ENCODE peak calls at places on chromosome 4, in six cellular contexts. M, Q, A, O, J and B are unnamed samples.

GRCh38 chr4:184279496-184280082 is 61.9 kb upstream of the ENPP6 start:
- DNase-seq in M (no peak), Q (no peak), A (no peak), O (no peak), J (no peak), B (no peak)

GRCh38 chr4:37066149-37066548 is 178.4 kb upstream of the NWD2 start:
- DNase-seq in M (peak), Q (no peak), A (no peak), O (no peak), J (no peak), B (no peak)

GRCh38 chr4:1072830-1073446 is 40.4 kb downstream of the RNF212 start:
- DNase-seq in M (peak), Q (peak), A (peak), O (peak), J (peak), B (peak)

GRCh38 chr4:110821186-110821585 is 198.3 kb upstream of the PITX2 start:
- DNase-seq in M (no peak), Q (no peak), A (no peak), O (no peak), J (no peak), B (no peak)

GRCh38 chr4:48194986-48195773 is 61.1 kb upstream of the TXK start:
- DNase-seq in M (no peak), Q (no peak), A (no peak), O (peak), J (peak), B (no peak)

GRCh38 chr4:6549445-6549844 is 25.5 kb upstream of the MAN2B2 start:
- DNase-seq in M (no peak), Q (no peak), A (no peak), O (no peak), J (no peak), B (no peak)

GRCh38 chr4:111434581-111434980 is 710.7 kb upstream of the FAM241A start:
- DNase-seq in M (peak), Q (no peak), A (no peak), O (no peak), J (no peak), B (peak)

GRCh38 chr4:87978656-87979055 is 3.1 kb downstream of the SPP1 start:
- DNase-seq in M (no peak), Q (no peak), A (no peak), O (no peak), J (no peak), B (peak)

GRCh38 chr4:52684896-52685295 is 25.8 kb upstream of the USP46 start:
- DNase-seq in M (no peak), Q (no peak), A (no peak), O (peak), J (no peak), B (no peak)

GRCh38 chr4:128566688-128567087 is 242.8 kb upstream of the JADE1 start:
- DNase-seq in M (peak), Q (no peak), A (no peak), O (no peak), J (no peak), B (peak)

GRCh38 chr4:124854968-124855367 is 142.4 kb upstream of the ANKRD50 start:
- DNase-seq in M (no peak), Q (no peak), A (no peak), O (peak), J (no peak), B (peak)

GRCh38 chr4:54852061-54852460 is 194.3 kb downstream of the KIT start:
- DNase-seq in M (no peak), Q (no peak), A (no peak), O (no peak), J (no peak), B (no peak)

GRCh38 chr4:150305995-150306394 is 227.8 kb downstream of the DCLK2 start:
- DNase-seq in M (peak), Q (no peak), A (no peak), O (no peak), J (no peak), B (peak)

GRCh38 chr4:25100710-25101109 is 59.5 kb downstream of the SEPSECS start:
- DNase-seq in M (no peak), Q (no peak), A (no peak), O (no peak), J (no peak), B (no peak)

GRCh38 chr4:57426779-57427395 is 316.7 kb upstream of the IGFBP7 start:
- DNase-seq in M (peak), Q (peak), A (peak), O (peak), J (peak), B (peak)

GRCh38 chr4:37951465-37952352 is 8.5 kb upstream of the PTTG2 start:
- DNase-seq in M (peak), Q (no peak), A (no peak), O (no peak), J (no peak), B (no peak)

GRCh38 chr4:20279381-20279780 is 27.7 kb downstream of the SLIT2 start:
- DNase-seq in M (peak), Q (no peak), A (no peak), O (no peak), J (no peak), B (no peak)

GRCh38 chr4:133910165-133910564 is 291.4 kb downstream of the PABPC4L start:
- DNase-seq in M (no peak), Q (no peak), A (no peak), O (no peak), J (no peak), B (no peak)

GRCh38 chr4:158530391-158530790 is 8.7 kb downstream of the RXFP1 start:
- DNase-seq in M (no peak), Q (no peak), A (no peak), O (no peak), J (no peak), B (peak)

GRCh38 chr4:81465668-81466357 is 5.9 kb downstream of the RASGEF1B start:
- DNase-seq in M (no peak), Q (no peak), A (no peak), O (no peak), J (no peak), B (no peak)

GRCh38 chr4:108142870-108143269 is 25.9 kb downstream of the LEF1 start:
- DNase-seq in M (no peak), Q (no peak), A (no peak), O (no peak), J (no peak), B (no peak)

GRCh38 chr4:16655140-16655539 is 243.3 kb downstream of the LDB2 start:
- DNase-seq in M (no peak), Q (no peak), A (no peak), O (no peak), J (peak), B (no peak)
- H3K27ac ChIP-seq in M (no peak), Q (no peak), A (no peak), O (no peak), J (no peak), B (no peak)

GRCh38 chr4:142824368-142824767 is 21.7 kb downstream of the INPP4B start:
- DNase-seq in M (peak), Q (no peak), A (no peak), O (no peak), J (no peak), B (peak)
- TF ChIP-seq EZH2phosphoT487 in M (no peak), Q (no peak), A (no peak), O (no peak), J (no peak), B (no peak)

DNA sequence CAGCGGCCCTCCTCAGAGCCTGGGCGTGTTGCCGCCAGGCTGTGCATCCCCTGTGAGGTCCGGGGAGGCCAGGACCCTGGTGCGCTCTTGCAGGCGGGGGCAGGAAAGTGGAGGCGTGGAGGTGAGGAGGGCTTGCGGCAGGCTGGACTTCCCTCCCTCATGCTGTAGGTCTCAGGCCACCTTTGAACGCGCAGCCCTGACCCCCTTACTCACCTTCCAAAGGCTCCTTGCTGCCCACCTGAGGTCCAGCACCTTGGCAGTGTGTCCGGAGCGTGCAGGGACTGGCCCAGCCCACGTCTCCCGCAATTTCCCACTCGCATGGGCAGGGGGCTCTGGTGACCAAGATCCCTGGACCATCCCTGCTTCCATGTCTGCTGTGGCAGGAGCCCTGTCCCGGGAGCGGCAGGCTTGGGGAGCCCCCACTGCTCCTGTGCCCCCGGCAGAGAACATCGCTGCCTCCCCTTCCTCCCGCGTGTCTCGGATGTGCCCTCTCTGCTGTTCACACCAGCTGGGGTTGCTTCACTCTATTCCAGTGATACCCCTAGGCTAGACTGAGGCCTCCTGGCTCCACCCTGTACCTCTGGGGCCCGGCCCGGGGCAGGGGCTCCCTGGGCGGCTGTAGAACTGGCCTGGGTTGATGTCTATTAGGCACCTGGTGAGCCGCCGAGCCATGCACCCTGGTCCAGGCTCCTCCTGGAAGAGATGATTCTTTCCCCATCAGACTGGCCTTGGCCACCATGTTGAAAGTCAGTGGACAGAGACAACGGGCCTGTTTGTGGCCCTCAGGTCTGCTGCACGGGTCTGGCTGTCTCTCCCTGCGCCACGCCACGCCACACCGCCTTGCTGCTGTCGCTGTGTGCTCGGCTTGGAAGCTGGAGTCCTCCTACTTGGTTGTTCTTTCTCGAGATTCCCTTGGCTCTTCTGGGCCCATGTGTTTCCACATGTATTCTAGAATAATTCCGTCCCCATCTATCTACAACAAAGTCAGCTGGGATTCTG is 95.4 kb upstream of the ADRA2C start:
- DNase-seq in M (no peak), Q (no peak), A (no peak), O (no peak), J (no peak), B (no peak)
- H3K27ac ChIP-seq in M (no peak), Q (peak), A (no peak), O (no peak), J (no peak), B (no peak)

DNA sequence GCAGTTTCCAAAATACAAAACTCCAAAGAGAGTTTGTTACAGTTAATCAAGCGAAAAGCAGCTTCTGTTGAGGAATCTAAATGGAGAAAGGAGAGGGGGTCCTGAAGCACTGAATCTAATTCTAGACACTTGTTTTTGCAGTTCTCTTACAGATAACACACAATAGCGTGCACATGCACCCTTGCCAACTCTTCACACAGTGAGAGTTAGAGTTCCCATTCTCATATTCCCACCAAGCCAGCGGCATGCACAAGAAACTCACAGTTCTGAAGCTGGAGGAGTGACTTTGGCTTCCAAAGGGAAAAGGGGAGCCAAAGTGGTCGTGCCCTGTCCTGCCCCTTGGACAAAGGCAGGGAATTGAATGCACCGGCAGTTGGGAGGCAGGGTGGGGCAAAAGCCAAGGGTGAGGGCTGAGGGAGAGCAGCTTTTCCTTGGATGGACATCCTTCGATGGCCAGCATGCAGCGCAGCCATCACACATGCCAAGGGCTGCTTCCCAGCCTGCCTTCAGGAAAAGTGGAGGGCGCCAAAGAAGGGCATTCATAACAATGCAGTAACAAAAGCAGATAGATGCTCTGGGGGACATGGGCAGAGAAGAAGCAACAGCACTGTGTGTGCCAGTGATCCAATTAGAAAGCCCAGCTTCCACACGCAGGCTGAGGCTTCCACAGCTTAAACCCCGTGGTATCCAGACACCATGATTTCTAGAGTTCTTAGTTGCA is 71.6 kb downstream of the TSPAN5 start:
- DNase-seq in M (no peak), Q (no peak), A (no peak), O (no peak), J (no peak), B (no peak)
- TF ChIP-seq EZH2phosphoT487 in M (no peak), Q (no peak), A (no peak), O (no peak), J (no peak), B (no peak)

GRCh38 chr4:7805533-7806079 is 134.1 kb downstream of the AFAP1 start:
- DNase-seq in M (peak), Q (peak), A (no peak), O (no peak), J (no peak), B (peak)
- H3K27ac ChIP-seq in M (peak), Q (peak), A (no peak), O (no peak), J (peak), B (peak)